ENCODE peak calls at places on chromosomes 6 and 20, in four cellular contexts. U is spleen, Y is mesothelial cell of epicardium, M is WTC11. W is an unnamed sample.

GRCh38 chr6:144582939-144583613 is 297.9 kb downstream of the UTRN start:
- DNase-seq in U (peak), Y (no peak), M (peak), W (no peak)

GRCh38 chr6:100877851-100878250 is 3.3 kb downstream of the ASCC3 start:
- DNase-seq in U (no peak), Y (no peak), M (no peak), W (no peak)

GRCh38 chr20:52933867-52934266 is 38.3 kb upstream of the TSHZ2 start:
- DNase-seq in U (no peak), Y (no peak), M (no peak), W (no peak)

GRCh38 chr6:150373260-150373701 is 4.5 kb downstream of the IYD start:
- DNase-seq in U (no peak), Y (no peak), M (no peak), W (peak)

GRCh38 chr6:168557512-168557911 is 116.5 kb downstream of the SMOC2 start:
- DNase-seq in U (no peak), Y (no peak), M (no peak), W (no peak)

GRCh38 chr20:10352934-10353866 is 80.8 kb downstream of the MKKS start:
- DNase-seq in U (no peak), Y (no peak), M (no peak), W (no peak)

GRCh38 chr6:43086022-43086658 is 10.0 kb downstream of the PTK7 start:
- DNase-seq in U (peak), Y (no peak), M (no peak), W (no peak)

GRCh38 chr20:7399114-7399513 is 541.1 kb downstream of the HAO1 start:
- DNase-seq in U (no peak), Y (no peak), M (no peak), W (no peak)

GRCh38 chr6:33080127-33081089 is 4.6 kb downstream of the HLA-DPB1 start:
- DNase-seq in U (peak), Y (peak), M (peak), W (no peak)

GRCh38 chr6:134410531-134410930 is 92.6 kb upstream of the SGK1 start:
- DNase-seq in U (no peak), Y (no peak), M (no peak), W (no peak)

GRCh38 chr6:29656798-29657197 is at the start of gene MOG:
- DNase-seq in U (no peak), Y (no peak), M (no peak), W (no peak)

GRCh38 chr6:14897836-14898235 is 348.0 kb upstream of the JARID2 start:
- DNase-seq in U (no peak), Y (no peak), M (no peak), W (no peak)

GRCh38 chr6:132084811-132085509 is 133.8 kb upstream of the CCN2 start:
- DNase-seq in U (no peak), Y (no peak), M (no peak), W (no peak)

GRCh38 chr20:51326241-51326819 is 216.2 kb downstream of the NFATC2 start:
- DNase-seq in U (no peak), Y (peak), M (peak), W (no peak)

GRCh38 chr6:15675537-15676170 is 12.8 kb upstream of the DTNBP1 start:
- DNase-seq in U (no peak), Y (no peak), M (no peak), W (no peak)

GRCh38 chr6:132675002-132675401 is 16.0 kb upstream of the TAAR1 start:
- DNase-seq in U (no peak), Y (no peak), M (no peak), W (no peak)

GRCh38 chr6:133895573-133896343 is 6.8 kb downstream of the TCF21 start:
- DNase-seq in U (no peak), Y (peak), M (peak), W (no peak)

GRCh38 chr20:61260905-61261304 is 8.8 kb downstream of the CDH4 start:
- DNase-seq in U (no peak), Y (no peak), M (peak), W (no peak)
- TF ChIP-seq CTCF in U (no peak), Y (no peak), M (no peak), W (no peak)

GRCh38 chr6:20873425-20874190 is 339.4 kb downstream of the CDKAL1 start:
- DNase-seq in U (no peak), Y (no peak), M (no peak), W (no peak)
- TF ChIP-seq CTCF in U (no peak), Y (no peak), M (no peak), W (peak)

DNA sequence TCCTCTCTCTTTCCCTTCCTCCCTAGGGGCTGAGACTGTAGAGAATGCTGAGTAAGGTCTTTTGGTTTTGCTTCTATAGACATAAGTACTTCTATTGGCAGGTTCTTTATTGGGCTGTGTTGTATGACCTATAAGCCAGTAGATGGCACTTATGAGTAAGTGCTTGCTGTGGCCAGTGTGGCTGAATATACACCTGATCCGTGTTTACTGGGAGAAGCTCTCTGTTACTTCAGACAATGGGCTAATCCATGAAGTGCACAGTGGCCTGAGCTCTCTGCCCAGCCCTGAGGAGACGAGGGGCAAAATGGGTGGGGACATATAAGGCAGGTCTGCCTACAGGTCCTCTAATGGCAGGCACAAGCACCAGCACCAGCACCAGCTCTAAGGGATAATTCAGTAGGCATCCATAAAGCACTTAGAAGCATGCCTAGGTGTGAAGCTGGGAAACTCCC is 610.3 kb downstream of the RNF144B start:
- DNase-seq in U (no peak), Y (no peak), M (peak), W (no peak)
- TF ChIP-seq CTCF in U (no peak), Y (peak), M (peak), W (peak)

GRCh38 chr6:4776967-4777925 is 1.0 kb downstream of the CDYL start:
- DNase-seq in U (no peak), Y (peak), M (no peak), W (no peak)

GRCh38 chr6:4776493-4776966 is 326 bp downstream of the CDYL start:
- DNase-seq in U (no peak), Y (no peak), M (peak), W (no peak)

GRCh38 chr6:4774715-4775590 is 1.3 kb upstream of the CDYL start:
- DNase-seq in U (no peak), Y (peak), M (peak), W (no peak)

GRCh38 chr6:4774296-4774695 is 1.9 kb upstream of the CDYL start:
- DNase-seq in U (no peak), Y (no peak), M (no peak), W (no peak)

GRCh38 chr6:4775591-4776492 is at the start of gene CDYL:
- DNase-seq in U (peak), Y (peak), M (peak), W (peak)
- TF ChIP-seq CTCF in U (no peak), Y (no peak), M (no peak), W (peak)

DNA sequence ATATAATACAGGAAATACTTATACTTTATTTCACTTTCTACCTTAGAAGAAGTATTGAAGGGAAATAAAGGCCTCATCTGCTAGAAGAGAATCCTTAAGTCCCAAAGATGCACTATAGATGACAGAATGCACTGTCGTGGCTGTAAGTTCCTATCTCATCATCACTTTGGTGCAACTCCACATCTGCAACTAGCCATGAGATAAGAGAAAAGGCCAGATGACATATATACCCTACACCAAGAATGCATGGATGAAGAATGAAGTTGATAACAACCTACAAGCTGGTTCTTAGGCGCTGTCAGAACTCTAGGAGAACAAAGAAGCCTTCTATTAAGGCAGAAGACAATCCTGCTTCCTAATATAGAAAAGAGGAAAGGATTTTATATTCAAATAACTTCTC is 11.6 kb upstream of the PLN start:
- DNase-seq in U (no peak), Y (no peak), M (no peak), W (no peak)
- TF ChIP-seq CTCF in U (no peak), Y (no peak), M (no peak), W (no peak)

DNA sequence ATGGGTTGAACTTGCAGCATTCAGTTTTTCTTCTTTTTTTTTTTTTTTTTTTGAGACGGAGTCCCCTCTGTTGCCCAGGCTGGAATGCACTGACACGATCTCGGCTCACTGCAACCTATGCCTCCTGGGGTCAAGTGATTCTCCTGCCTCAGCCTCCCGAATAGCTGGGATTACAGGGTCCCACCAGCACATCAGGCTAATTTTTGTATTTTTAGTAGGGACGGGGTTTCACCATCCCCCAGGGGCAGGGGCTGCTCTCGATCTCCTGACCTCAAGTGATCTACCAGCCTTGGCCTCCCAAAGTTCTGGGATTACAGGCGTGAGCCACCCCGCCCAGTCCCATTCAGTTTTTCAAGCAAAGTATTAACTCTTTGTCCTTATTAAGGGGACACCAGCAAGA is 117.6 kb upstream of the PRSS16 start:
- DNase-seq in U (no peak), Y (no peak), M (no peak), W (no peak)
- TF ChIP-seq CTCF in U (no peak), Y (no peak), M (no peak), W (no peak)

DNA sequence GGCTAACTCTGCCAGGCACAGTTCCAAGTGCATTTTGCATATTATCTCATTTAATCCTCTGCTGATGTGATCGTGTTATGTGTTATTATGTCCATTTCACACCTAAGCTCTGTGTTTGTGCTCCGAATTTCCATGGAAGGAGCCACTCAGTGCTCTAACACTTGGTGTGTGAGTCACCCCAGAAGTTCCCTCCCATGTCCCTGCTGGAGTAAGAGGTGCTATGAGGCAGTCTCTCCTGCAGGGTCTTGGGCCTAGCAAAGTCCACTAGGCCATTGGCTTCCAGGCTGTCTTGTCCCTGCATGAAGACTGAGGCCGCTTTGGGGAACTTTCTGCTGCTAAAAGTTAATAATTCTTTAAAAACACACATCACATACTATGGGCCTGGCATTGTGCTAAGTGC is 405.9 kb upstream of the SULF2 start:
- DNase-seq in U (no peak), Y (no peak), M (no peak), W (no peak)
- TF ChIP-seq CTCF in U (no peak), Y (no peak), M (no peak), W (no peak)

GRCh38 chr20:17657898-17658647 is 24.0 kb downstream of the RRBP1 start:
- DNase-seq in U (peak), Y (no peak), M (no peak), W (no peak)

GRCh38 chr20:17658648-17658993 is 23.4 kb downstream of the RRBP1 start:
- DNase-seq in U (no peak), Y (no peak), M (no peak), W (no peak)

GRCh38 chr20:17660667-17661066 is 21.4 kb downstream of the RRBP1 start:
- DNase-seq in U (peak), Y (no peak), M (no peak), W (no peak)

GRCh38 chr20:17661121-17661744 is 20.8 kb downstream of the RRBP1 start:
- DNase-seq in U (peak), Y (no peak), M (no peak), W (no peak)

DNA sequence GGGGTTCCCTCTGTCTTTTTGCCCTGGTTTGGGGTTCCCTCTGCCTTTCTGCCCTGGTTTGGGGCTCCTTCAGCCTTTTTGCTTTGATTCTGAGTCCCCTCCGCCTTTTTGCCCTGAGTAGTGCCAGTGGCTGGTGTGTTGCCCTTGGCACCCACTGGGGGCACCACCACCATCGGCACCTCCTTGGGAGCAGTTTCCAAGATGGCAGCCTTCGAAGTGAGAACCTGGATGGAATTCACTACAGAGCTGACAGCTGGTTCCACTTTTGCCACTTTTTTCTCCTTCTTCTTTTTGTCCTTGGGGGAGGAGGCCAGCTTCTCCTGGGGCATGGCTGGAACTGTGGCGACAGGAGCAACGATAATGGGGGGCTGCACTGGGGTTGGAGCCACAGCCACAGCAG is 22.2 kb downstream of the RRBP1 start:
- DNase-seq in U (peak), Y (no peak), M (no peak), W (no peak)
- TF ChIP-seq CTCF in U (no peak), Y (no peak), M (no peak), W (no peak)

GRCh38 chr20:49785149-49785850 is 27.3 kb upstream of the SLC9A8 start:
- DNase-seq in U (no peak), Y (no peak), M (no peak), W (no peak)

GRCh38 chr20:49787371-49788357 is 25.0 kb upstream of the SLC9A8 start:
- DNase-seq in U (no peak), Y (no peak), M (no peak), W (no peak)

GRCh38 chr20:49786226-49786625 is 26.4 kb upstream of the SLC9A8 start:
- DNase-seq in U (no peak), Y (no peak), M (no peak), W (no peak)

GRCh38 chr20:49785851-49786174 is 26.8 kb upstream of the SLC9A8 start:
- DNase-seq in U (no peak), Y (no peak), M (no peak), W (no peak)

GRCh38 chr20:49786671-49787370 is 25.8 kb upstream of the SLC9A8 start:
- DNase-seq in U (no peak), Y (no peak), M (no peak), W (no peak)
- TF ChIP-seq CTCF in U (no peak), Y (peak), M (no peak), W (peak)

W was measured in osteocyte.